ENCODE peak calls at places on chromosomes 3 and 15, in nine cellular contexts. One of them, this sample, is unnamed.

GRCh38 chr3:123394391-123395022 is 54.4 kb downstream of the ADCY5 start:
- DNase-seq in fibroblast of the aortic adventitia: no peak
- DNase-seq in thoracic aorta: no peak
- DNase-seq in epithelial cell of prostate: no peak
- DNase-seq in SJCRH30: no peak
- DNase-seq in T follicular helper cell: no peak
- DNase-seq in HS-5: no peak
- DNase-seq in hepatic stellate cell: no peak
- DNase-seq in fibroblast of lung: no peak
- DNase-seq in this sample: no peak

GRCh38 chr3:98599647-98600411 is 6.4 kb upstream of the CPOX start:
- DNase-seq in fibroblast of the aortic adventitia: no peak
- DNase-seq in thoracic aorta: no peak
- DNase-seq in epithelial cell of prostate: no peak
- DNase-seq in SJCRH30: no peak
- DNase-seq in T follicular helper cell: no peak
- DNase-seq in HS-5: no peak
- DNase-seq in hepatic stellate cell: no peak
- DNase-seq in fibroblast of lung: no peak
- DNase-seq in this sample: no peak

GRCh38 chr3:64295594-64295993 is 70.3 kb upstream of the PRICKLE2 start:
- DNase-seq in fibroblast of the aortic adventitia: peak
- DNase-seq in thoracic aorta: no peak
- DNase-seq in epithelial cell of prostate: peak
- DNase-seq in SJCRH30: no peak
- DNase-seq in T follicular helper cell: no peak
- DNase-seq in HS-5: peak
- DNase-seq in hepatic stellate cell: peak
- DNase-seq in fibroblast of lung: peak
- DNase-seq in this sample: no peak

GRCh38 chr3:188861847-188862740 is 309.7 kb upstream of the TPRG1 start:
- DNase-seq in fibroblast of the aortic adventitia: peak
- DNase-seq in thoracic aorta: no peak
- DNase-seq in epithelial cell of prostate: no peak
- DNase-seq in SJCRH30: no peak
- DNase-seq in T follicular helper cell: no peak
- DNase-seq in HS-5: no peak
- DNase-seq in hepatic stellate cell: peak
- DNase-seq in fibroblast of lung: peak
- DNase-seq in this sample: no peak

GRCh38 chr3:32843504-32844321 is 25.9 kb downstream of the TRIM71 start:
- DNase-seq in fibroblast of the aortic adventitia: no peak
- DNase-seq in thoracic aorta: no peak
- DNase-seq in epithelial cell of prostate: no peak
- DNase-seq in SJCRH30: no peak
- DNase-seq in T follicular helper cell: no peak
- DNase-seq in HS-5: no peak
- DNase-seq in hepatic stellate cell: no peak
- DNase-seq in fibroblast of lung: no peak
- DNase-seq in this sample: no peak

GRCh38 chr3:134054231-134054630 is 24.5 kb upstream of the SLCO2A1 start:
- DNase-seq in fibroblast of the aortic adventitia: peak
- DNase-seq in thoracic aorta: no peak
- DNase-seq in epithelial cell of prostate: no peak
- DNase-seq in SJCRH30: no peak
- DNase-seq in T follicular helper cell: no peak
- DNase-seq in HS-5: no peak
- DNase-seq in hepatic stellate cell: no peak
- DNase-seq in fibroblast of lung: peak
- DNase-seq in this sample: no peak

GRCh38 chr3:150308481-150308918 is 99.6 kb upstream of the TSC22D2 start:
- DNase-seq in fibroblast of the aortic adventitia: no peak
- DNase-seq in thoracic aorta: no peak
- DNase-seq in epithelial cell of prostate: no peak
- DNase-seq in SJCRH30: peak
- DNase-seq in T follicular helper cell: no peak
- DNase-seq in HS-5: no peak
- DNase-seq in hepatic stellate cell: no peak
- DNase-seq in fibroblast of lung: peak
- DNase-seq in this sample: no peak

GRCh38 chr15:66673410-66674322 is 28.4 kb upstream of the SMAD6 start:
- DNase-seq in fibroblast of the aortic adventitia: no peak
- DNase-seq in thoracic aorta: no peak
- DNase-seq in epithelial cell of prostate: no peak
- DNase-seq in SJCRH30: peak
- DNase-seq in T follicular helper cell: peak
- DNase-seq in HS-5: no peak
- DNase-seq in hepatic stellate cell: no peak
- DNase-seq in fibroblast of lung: peak
- DNase-seq in this sample: no peak

GRCh38 chr3:140911822-140912221 is 29.8 kb upstream of the SLC25A36 start:
- DNase-seq in fibroblast of the aortic adventitia: no peak
- DNase-seq in thoracic aorta: no peak
- DNase-seq in epithelial cell of prostate: no peak
- DNase-seq in SJCRH30: peak
- DNase-seq in T follicular helper cell: no peak
- DNase-seq in HS-5: no peak
- DNase-seq in hepatic stellate cell: no peak
- DNase-seq in fibroblast of lung: no peak
- DNase-seq in this sample: no peak

GRCh38 chr3:71103430-71103881 is 480.1 kb downstream of the FOXP1 start:
- DNase-seq in fibroblast of the aortic adventitia: peak
- DNase-seq in thoracic aorta: no peak
- DNase-seq in epithelial cell of prostate: no peak
- DNase-seq in SJCRH30: peak
- DNase-seq in T follicular helper cell: no peak
- DNase-seq in HS-5: peak
- DNase-seq in hepatic stellate cell: no peak
- DNase-seq in fibroblast of lung: peak
- DNase-seq in this sample: no peak

GRCh38 chr3:7959094-7959493 is 542.5 kb upstream of the LMCD1 start:
- DNase-seq in fibroblast of the aortic adventitia: no peak
- DNase-seq in thoracic aorta: no peak
- DNase-seq in epithelial cell of prostate: no peak
- DNase-seq in SJCRH30: no peak
- DNase-seq in T follicular helper cell: no peak
- DNase-seq in HS-5: no peak
- DNase-seq in hepatic stellate cell: no peak
- DNase-seq in fibroblast of lung: no peak
- DNase-seq in this sample: no peak

GRCh38 chr3:119295816-119296484 is 1.8 kb downstream of the ARHGAP31 start:
- DNase-seq in fibroblast of the aortic adventitia: peak
- DNase-seq in thoracic aorta: no peak
- DNase-seq in epithelial cell of prostate: no peak
- DNase-seq in SJCRH30: no peak
- DNase-seq in T follicular helper cell: no peak
- DNase-seq in HS-5: no peak
- DNase-seq in hepatic stellate cell: no peak
- DNase-seq in fibroblast of lung: peak
- DNase-seq in this sample: no peak

GRCh38 chr3:26293351-26293750 is 329.2 kb upstream of the LRRC3B start:
- DNase-seq in fibroblast of the aortic adventitia: no peak
- DNase-seq in thoracic aorta: no peak
- DNase-seq in epithelial cell of prostate: no peak
- DNase-seq in SJCRH30: no peak
- DNase-seq in T follicular helper cell: no peak
- DNase-seq in HS-5: no peak
- DNase-seq in hepatic stellate cell: no peak
- DNase-seq in fibroblast of lung: no peak
- DNase-seq in this sample: no peak

GRCh38 chr3:112884678-112885290 is 38.1 kb upstream of the CD200R1L start:
- DNase-seq in fibroblast of the aortic adventitia: no peak
- DNase-seq in thoracic aorta: no peak
- DNase-seq in epithelial cell of prostate: no peak
- DNase-seq in SJCRH30: no peak
- DNase-seq in T follicular helper cell: no peak
- DNase-seq in HS-5: no peak
- DNase-seq in hepatic stellate cell: no peak
- DNase-seq in fibroblast of lung: no peak
- DNase-seq in this sample: no peak